ENCODE peak calls at places on chromosomes 12 and 14, in ten cellular contexts. One of them, this sample, is unnamed.
A peak's percentile ranks its signal among the peaks of the same experiment; 100 is the strongest.

GRCh38 chr12:5402009-5402408 is 29.9 kb upstream of the NTF3 start:
- DNase-seq in AG09309: no peak
- DNase-seq in neural progenitor cell: no peak
- DNase-seq in progenitor cell of endocrine pancreas: no peak
- DNase-seq in iris pigment epithelial cell: no peak
- DNase-seq in stimulated activated CD4-positive, alpha-beta T cell treated with anti-CD3 and anti-CD28 coated beads, TNF-alpha, amount 100 ng/mL, for 4 hours: no peak
- DNase-seq in mesendoderm: no peak
- DNase-seq in putamen: no peak
- DNase-seq in HEK293T: no peak
- DNase-seq in foreskin fibroblast: no peak
- DNase-seq in this sample: no peak

GRCh38 chr14:51776102-51776894 is 84.1 kb upstream of the GNG2 start:
- DNase-seq in AG09309: no peak
- DNase-seq in neural progenitor cell: peak; percentile 83
- DNase-seq in progenitor cell of endocrine pancreas: peak; percentile 36
- DNase-seq in iris pigment epithelial cell: peak; percentile 77
- DNase-seq in stimulated activated CD4-positive, alpha-beta T cell treated with anti-CD3 and anti-CD28 coated beads, TNF-alpha, amount 100 ng/mL, for 4 hours: no peak
- DNase-seq in mesendoderm: peak; percentile 94
- DNase-seq in putamen: peak; percentile 18
- DNase-seq in HEK293T: peak; percentile 70
- DNase-seq in foreskin fibroblast: peak; percentile 85
- DNase-seq in this sample: peak; percentile 75

GRCh38 chr12:43914923-43915468 is 79.1 kb downstream of the TMEM117 start:
- DNase-seq in AG09309: no peak
- DNase-seq in neural progenitor cell: peak; percentile 28
- DNase-seq in progenitor cell of endocrine pancreas: no peak
- DNase-seq in iris pigment epithelial cell: peak; percentile 4
- DNase-seq in stimulated activated CD4-positive, alpha-beta T cell treated with anti-CD3 and anti-CD28 coated beads, TNF-alpha, amount 100 ng/mL, for 4 hours: no peak
- DNase-seq in mesendoderm: peak; percentile 55
- DNase-seq in putamen: no peak
- DNase-seq in HEK293T: peak; percentile 12
- DNase-seq in foreskin fibroblast: peak; percentile 9
- DNase-seq in this sample: no peak

GRCh38 chr12:53327435-53328042 is 6.1 kb upstream of the AAAS start:
- DNase-seq in AG09309: no peak
- DNase-seq in neural progenitor cell: no peak
- DNase-seq in progenitor cell of endocrine pancreas: no peak
- DNase-seq in iris pigment epithelial cell: no peak
- DNase-seq in stimulated activated CD4-positive, alpha-beta T cell treated with anti-CD3 and anti-CD28 coated beads, TNF-alpha, amount 100 ng/mL, for 4 hours: no peak
- DNase-seq in mesendoderm: no peak
- DNase-seq in putamen: no peak
- DNase-seq in HEK293T: no peak
- DNase-seq in foreskin fibroblast: peak; percentile 49
- DNase-seq in this sample: peak; percentile 42

GRCh38 chr14:30005114-30005698 is 77.6 kb upstream of the PRKD1 start:
- DNase-seq in AG09309: peak; percentile 52
- DNase-seq in neural progenitor cell: peak; percentile 53
- DNase-seq in progenitor cell of endocrine pancreas: no peak
- DNase-seq in iris pigment epithelial cell: peak; percentile 89
- DNase-seq in stimulated activated CD4-positive, alpha-beta T cell treated with anti-CD3 and anti-CD28 coated beads, TNF-alpha, amount 100 ng/mL, for 4 hours: no peak
- DNase-seq in mesendoderm: peak; percentile 69
- DNase-seq in putamen: peak; percentile 47
- DNase-seq in HEK293T: peak; percentile 43
- DNase-seq in foreskin fibroblast: peak; percentile 79
- DNase-seq in this sample: peak; percentile 64

GRCh38 chr12:65637774-65638173 is 186.5 kb upstream of the HMGA2 start:
- DNase-seq in AG09309: no peak
- DNase-seq in neural progenitor cell: no peak
- DNase-seq in progenitor cell of endocrine pancreas: no peak
- DNase-seq in iris pigment epithelial cell: peak; percentile 71
- DNase-seq in stimulated activated CD4-positive, alpha-beta T cell treated with anti-CD3 and anti-CD28 coated beads, TNF-alpha, amount 100 ng/mL, for 4 hours: no peak
- DNase-seq in mesendoderm: no peak
- DNase-seq in putamen: no peak
- DNase-seq in HEK293T: no peak
- DNase-seq in foreskin fibroblast: peak; percentile 47
- DNase-seq in this sample: no peak

GRCh38 chr12:109804820-109805761 is 28.1 kb downstream of the TRPV4 start:
- DNase-seq in AG09309: no peak
- DNase-seq in neural progenitor cell: peak; percentile 71
- DNase-seq in progenitor cell of endocrine pancreas: peak; percentile 46
- DNase-seq in iris pigment epithelial cell: peak; percentile 37
- DNase-seq in stimulated activated CD4-positive, alpha-beta T cell treated with anti-CD3 and anti-CD28 coated beads, TNF-alpha, amount 100 ng/mL, for 4 hours: peak; percentile 51
- DNase-seq in mesendoderm: peak; percentile 65
- DNase-seq in putamen: peak; percentile 55
- DNase-seq in HEK293T: peak; percentile 83
- DNase-seq in foreskin fibroblast: peak; percentile 78
- DNase-seq in this sample: peak; percentile 62

GRCh38 chr12:108704527-108704926 is 26.8 kb downstream of the CORO1C start:
- DNase-seq in AG09309: no peak
- DNase-seq in neural progenitor cell: no peak
- DNase-seq in progenitor cell of endocrine pancreas: no peak
- DNase-seq in iris pigment epithelial cell: no peak
- DNase-seq in stimulated activated CD4-positive, alpha-beta T cell treated with anti-CD3 and anti-CD28 coated beads, TNF-alpha, amount 100 ng/mL, for 4 hours: no peak
- DNase-seq in mesendoderm: no peak
- DNase-seq in putamen: no peak
- DNase-seq in HEK293T: no peak
- DNase-seq in foreskin fibroblast: no peak
- DNase-seq in this sample: no peak

GRCh38 chr12:107963625-107964024 is 165.5 kb upstream of the WSCD2 start:
- DNase-seq in AG09309: no peak
- DNase-seq in neural progenitor cell: no peak
- DNase-seq in progenitor cell of endocrine pancreas: no peak
- DNase-seq in iris pigment epithelial cell: no peak
- DNase-seq in stimulated activated CD4-positive, alpha-beta T cell treated with anti-CD3 and anti-CD28 coated beads, TNF-alpha, amount 100 ng/mL, for 4 hours: no peak
- DNase-seq in mesendoderm: no peak
- DNase-seq in putamen: no peak
- DNase-seq in HEK293T: no peak
- DNase-seq in foreskin fibroblast: no peak
- DNase-seq in this sample: no peak

GRCh38 chr14:62018606-62019005 is 256.4 kb downstream of the SNAPC1 start:
- DNase-seq in AG09309: no peak
- DNase-seq in neural progenitor cell: no peak
- DNase-seq in progenitor cell of endocrine pancreas: no peak
- DNase-seq in iris pigment epithelial cell: no peak
- DNase-seq in stimulated activated CD4-positive, alpha-beta T cell treated with anti-CD3 and anti-CD28 coated beads, TNF-alpha, amount 100 ng/mL, for 4 hours: no peak
- DNase-seq in mesendoderm: no peak
- DNase-seq in putamen: no peak
- DNase-seq in HEK293T: no peak
- DNase-seq in foreskin fibroblast: no peak
- DNase-seq in this sample: no peak

GRCh38 chr12:9039397-9039977 is 50.1 kb downstream of the KLRG1 start:
- DNase-seq in AG09309: peak; percentile 17
- DNase-seq in neural progenitor cell: peak; percentile 66
- DNase-seq in progenitor cell of endocrine pancreas: no peak
- DNase-seq in iris pigment epithelial cell: peak; percentile 29
- DNase-seq in stimulated activated CD4-positive, alpha-beta T cell treated with anti-CD3 and anti-CD28 coated beads, TNF-alpha, amount 100 ng/mL, for 4 hours: no peak
- DNase-seq in mesendoderm: peak; percentile 58
- DNase-seq in putamen: peak; percentile 37
- DNase-seq in HEK293T: peak; percentile 58
- DNase-seq in foreskin fibroblast: peak; percentile 57
- DNase-seq in this sample: peak; percentile 58

GRCh38 chr12:53984901-53985357 is at the start of gene HOXC10:
- DNase-seq in AG09309: peak; percentile 87
- DNase-seq in neural progenitor cell: peak; percentile 73
- DNase-seq in progenitor cell of endocrine pancreas: peak; percentile 64
- DNase-seq in iris pigment epithelial cell: peak; percentile 56
- DNase-seq in stimulated activated CD4-positive, alpha-beta T cell treated with anti-CD3 and anti-CD28 coated beads, TNF-alpha, amount 100 ng/mL, for 4 hours: peak; percentile 44
- DNase-seq in mesendoderm: peak; percentile 92
- DNase-seq in putamen: peak; percentile 11
- DNase-seq in HEK293T: peak; percentile 85
- DNase-seq in foreskin fibroblast: peak; percentile 98
- DNase-seq in this sample: peak; percentile 97

GRCh38 chr12:57216931-57217871 is 607 bp downstream of the NXPH4 start:
- DNase-seq in AG09309: no peak
- DNase-seq in neural progenitor cell: no peak
- DNase-seq in progenitor cell of endocrine pancreas: no peak
- DNase-seq in iris pigment epithelial cell: peak; percentile 14
- DNase-seq in stimulated activated CD4-positive, alpha-beta T cell treated with anti-CD3 and anti-CD28 coated beads, TNF-alpha, amount 100 ng/mL, for 4 hours: no peak
- DNase-seq in mesendoderm: no peak
- DNase-seq in putamen: no peak
- DNase-seq in HEK293T: peak; percentile 23
- DNase-seq in foreskin fibroblast: peak; percentile 63
- DNase-seq in this sample: no peak

GRCh38 chr12:46667547-46667946 is 158.2 kb downstream of the SLC38A4 start:
- DNase-seq in AG09309: no peak
- DNase-seq in neural progenitor cell: no peak
- DNase-seq in progenitor cell of endocrine pancreas: no peak
- DNase-seq in iris pigment epithelial cell: peak; percentile 51
- DNase-seq in stimulated activated CD4-positive, alpha-beta T cell treated with anti-CD3 and anti-CD28 coated beads, TNF-alpha, amount 100 ng/mL, for 4 hours: no peak
- DNase-seq in mesendoderm: no peak
- DNase-seq in putamen: no peak
- DNase-seq in HEK293T: no peak
- DNase-seq in foreskin fibroblast: peak; percentile 37
- DNase-seq in this sample: no peak

GRCh38 chr14:37056473-37056872 is 115.9 kb downstream of the SLC25A21 start:
- DNase-seq in AG09309: no peak
- DNase-seq in neural progenitor cell: no peak
- DNase-seq in progenitor cell of endocrine pancreas: no peak
- DNase-seq in iris pigment epithelial cell: peak; percentile 72
- DNase-seq in stimulated activated CD4-positive, alpha-beta T cell treated with anti-CD3 and anti-CD28 coated beads, TNF-alpha, amount 100 ng/mL, for 4 hours: no peak
- DNase-seq in mesendoderm: peak; percentile 62
- DNase-seq in putamen: no peak
- DNase-seq in HEK293T: peak; percentile 56
- DNase-seq in foreskin fibroblast: peak; percentile 15
- DNase-seq in this sample: peak; percentile 45